ENCODE peak calls at places on chromosomes 3 and 15, in nine cellular contexts. A is GM10248; E is activated T-helper 1 cell treated with Interleukin-2 at 50 U/mL for 16 hours; P is ELR; C is SJSA1; Y is CD4-positive, alpha-beta T cell; O is HEK293T; M is NCI-H2081; G is upper lobe of right lung. N is an unnamed sample.

GRCh38 chr15:32669870-32670623 is 28.5 kb downstream of the SCG5 start:
- DNase-seq in G (no peak), C (no peak), Y (no peak), E (no peak), A (no peak), O (no peak), M (peak; percentile 21), P (peak; percentile 61), N (no peak)

GRCh38 chr15:57427367-57427821 is 51.1 kb downstream of the CGNL1 start:
- DNase-seq in E (no peak), P (peak; percentile 56), C (no peak), G (no peak), O (no peak), A (no peak), Y (no peak), M (no peak), N (no peak)

GRCh38 chr3:114365909-114366308 is 72.1 kb downstream of the TIGIT start:
- DNase-seq in M (no peak), G (no peak), E (no peak), O (no peak), C (no peak), P (no peak), Y (no peak), A (no peak), N (no peak)

GRCh38 chr3:115595611-115596010 is 27.7 kb upstream of the GAP43 start:
- DNase-seq in E (no peak), M (no peak), P (no peak), O (no peak), G (no peak), C (no peak), Y (no peak), A (no peak), N (no peak)

GRCh38 chr3:52606373-52607085 is 70.1 kb downstream of the UQCC5 start:
- DNase-seq in E (no peak), O (no peak), A (no peak), C (no peak), Y (no peak), G (no peak), M (peak; percentile 89), P (peak; percentile 32), N (no peak)

GRCh38 chr15:38069001-38069400 is 134.6 kb downstream of the TMCO5A start:
- DNase-seq in O (no peak), Y (no peak), A (peak; percentile 50), G (no peak), P (peak; percentile 86), E (no peak), M (peak; percentile 74), C (peak; percentile 52), N (no peak)

GRCh38 chr15:73696641-73697001 is 12.4 kb downstream of the CD276 start:
- DNase-seq in M (no peak), A (no peak), C (no peak), E (no peak), Y (no peak), G (no peak), O (no peak), P (no peak), N (no peak)

GRCh38 chr15:83066034-83066760 is 855 bp downstream of the BTBD1 start:
- DNase-seq in P (peak; percentile 22), G (no peak), C (no peak), Y (no peak), O (no peak), M (peak; percentile 17), A (no peak), E (no peak), N (no peak)

GRCh38 chr3:50241163-50241562 is 5.2 kb downstream of the GNAI2 start:
- DNase-seq in E (no peak), P (no peak), C (no peak), O (no peak), M (no peak), G (no peak), A (no peak), Y (no peak), N (no peak)

GRCh38 chr3:124664804-124665203 is 65.4 kb upstream of the UMPS start:
- DNase-seq in Y (no peak), A (no peak), C (no peak), O (no peak), M (no peak), P (no peak), G (no peak), E (no peak), N (no peak)

N was measured in effector CD8-positive, alpha-beta T cell.